ENCODE peak calls at places on chromosomes 13 and 19, in four cellular contexts. One of them, this sample, is unnamed.

GRCh38 chr13:40668335-40668734 is 1.9 kb upstream of the FOXO1 start:
- DNase-seq in cardiac fibroblast: no peak
- DNase-seq in progenitor cell of endocrine pancreas: no peak
- DNase-seq in MM.1S: peak
- DNase-seq in this sample: peak

GRCh38 chr19:30854207-30854606 is 482.0 kb downstream of the ZNF536 start:
- DNase-seq in cardiac fibroblast: no peak
- DNase-seq in progenitor cell of endocrine pancreas: no peak
- DNase-seq in MM.1S: no peak
- DNase-seq in this sample: no peak

GRCh38 chr19:47768604-47769003 is 9.9 kb upstream of the SELENOW start:
- DNase-seq in cardiac fibroblast: no peak
- DNase-seq in progenitor cell of endocrine pancreas: no peak
- DNase-seq in MM.1S: no peak
- DNase-seq in this sample: no peak

GRCh38 chr19:35774274-35775045 is 904 bp upstream of the ARHGAP33 start:
- DNase-seq in cardiac fibroblast: no peak
- DNase-seq in progenitor cell of endocrine pancreas: no peak
- DNase-seq in MM.1S: no peak
- DNase-seq in this sample: no peak

GRCh38 chr19:13252569-13253335 is 102.5 kb downstream of the IER2 start:
- DNase-seq in cardiac fibroblast: no peak
- DNase-seq in progenitor cell of endocrine pancreas: no peak
- DNase-seq in MM.1S: no peak
- DNase-seq in this sample: no peak

GRCh38 chr13:85661639-85662038 is 137.6 kb downstream of the SLITRK6 start:
- DNase-seq in cardiac fibroblast: peak
- DNase-seq in progenitor cell of endocrine pancreas: no peak
- DNase-seq in MM.1S: no peak
- DNase-seq in this sample: no peak

GRCh38 chr13:81017525-81018152 is 676.7 kb upstream of the SPRY2 start:
- DNase-seq in cardiac fibroblast: peak
- DNase-seq in progenitor cell of endocrine pancreas: no peak
- DNase-seq in MM.1S: peak
- DNase-seq in this sample: no peak

GRCh38 chr19:984165-984967 is at the start of gene WDR18:
- DNase-seq in cardiac fibroblast: peak
- DNase-seq in progenitor cell of endocrine pancreas: peak
- DNase-seq in MM.1S: peak
- DNase-seq in this sample: peak

DNA sequence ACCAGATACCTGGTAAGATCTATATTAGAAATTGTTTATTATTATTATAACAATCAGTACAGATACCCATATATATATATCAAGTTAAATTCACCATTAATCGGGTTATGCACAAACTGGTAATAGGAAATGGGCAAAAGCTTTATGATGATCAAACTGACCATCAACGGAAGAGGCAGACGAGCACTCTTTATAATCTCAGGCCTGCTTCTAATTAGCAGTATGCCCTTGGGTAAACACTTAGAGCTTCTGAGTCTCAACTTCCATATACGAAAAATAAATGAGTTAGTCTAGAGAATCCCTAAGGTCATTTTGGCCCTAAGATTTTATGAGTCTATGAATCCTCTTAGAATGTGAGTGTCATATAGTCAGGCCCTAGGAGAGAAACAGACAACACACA is 710.9 kb downstream of the PCDH9 start:
- DNase-seq in cardiac fibroblast: no peak
- DNase-seq in progenitor cell of endocrine pancreas: no peak
- DNase-seq in MM.1S: no peak
- DNase-seq in this sample: no peak
- TF ChIP-seq CTCF in cardiac fibroblast: no peak
- TF ChIP-seq CTCF in progenitor cell of endocrine pancreas: no peak
- TF ChIP-seq CTCF in MM.1S: no peak
- TF ChIP-seq CTCF in this sample: no peak

GRCh38 chr19:11551603-11552235 is 7.3 kb downstream of the ELOF1 start:
- DNase-seq in cardiac fibroblast: no peak
- DNase-seq in progenitor cell of endocrine pancreas: no peak
- DNase-seq in MM.1S: no peak
- DNase-seq in this sample: peak
- TF ChIP-seq CTCF in cardiac fibroblast: peak
- TF ChIP-seq CTCF in progenitor cell of endocrine pancreas: peak
- TF ChIP-seq CTCF in MM.1S: peak
- TF ChIP-seq CTCF in this sample: peak

GRCh38 chr13:24629320-24629719 is 50.9 kb upstream of the ATP12A start:
- DNase-seq in cardiac fibroblast: peak
- DNase-seq in progenitor cell of endocrine pancreas: no peak
- DNase-seq in MM.1S: no peak
- DNase-seq in this sample: no peak
- TF ChIP-seq CTCF in cardiac fibroblast: no peak
- TF ChIP-seq CTCF in progenitor cell of endocrine pancreas: no peak
- TF ChIP-seq CTCF in MM.1S: no peak
- TF ChIP-seq CTCF in this sample: no peak

GRCh38 chr19:23437901-23438300 is 42.6 kb upstream of the ZNF91 start:
- DNase-seq in cardiac fibroblast: no peak
- DNase-seq in progenitor cell of endocrine pancreas: no peak
- DNase-seq in MM.1S: peak
- DNase-seq in this sample: no peak

GRCh38 chr19:23439623-23440022 is 44.4 kb upstream of the ZNF91 start:
- DNase-seq in cardiac fibroblast: no peak
- DNase-seq in progenitor cell of endocrine pancreas: no peak
- DNase-seq in MM.1S: no peak
- DNase-seq in this sample: no peak

GRCh38 chr19:23440791-23441190 is 45.5 kb upstream of the ZNF91 start:
- DNase-seq in cardiac fibroblast: no peak
- DNase-seq in progenitor cell of endocrine pancreas: no peak
- DNase-seq in MM.1S: peak
- DNase-seq in this sample: peak

GRCh38 chr19:23436944-23437343 is 41.7 kb upstream of the ZNF91 start:
- DNase-seq in cardiac fibroblast: no peak
- DNase-seq in progenitor cell of endocrine pancreas: no peak
- DNase-seq in MM.1S: peak
- DNase-seq in this sample: no peak

DNA sequence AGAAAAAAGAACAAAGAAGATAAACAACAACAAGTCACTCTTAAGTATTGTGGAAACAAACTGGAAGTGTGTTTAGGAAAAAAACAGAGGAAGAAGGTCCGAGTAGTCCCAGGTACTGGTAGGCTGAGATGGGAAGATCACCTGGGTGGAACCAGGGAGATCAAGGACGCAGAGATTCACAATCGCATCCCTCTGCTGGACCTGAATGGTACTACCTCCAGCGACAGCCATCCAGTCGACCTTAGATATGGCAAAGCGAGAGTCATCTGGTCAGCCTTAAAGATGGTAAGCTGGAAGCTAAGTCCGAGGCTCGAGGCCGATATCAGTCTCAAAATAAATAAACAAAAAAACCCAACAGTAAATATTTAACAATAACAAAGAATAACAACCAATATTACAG is 44.9 kb upstream of the ZNF91 start:
- DNase-seq in cardiac fibroblast: no peak
- DNase-seq in progenitor cell of endocrine pancreas: no peak
- DNase-seq in MM.1S: no peak
- DNase-seq in this sample: no peak
- TF ChIP-seq CTCF in cardiac fibroblast: peak
- TF ChIP-seq CTCF in progenitor cell of endocrine pancreas: no peak
- TF ChIP-seq CTCF in MM.1S: peak
- TF ChIP-seq CTCF in this sample: no peak

DNA sequence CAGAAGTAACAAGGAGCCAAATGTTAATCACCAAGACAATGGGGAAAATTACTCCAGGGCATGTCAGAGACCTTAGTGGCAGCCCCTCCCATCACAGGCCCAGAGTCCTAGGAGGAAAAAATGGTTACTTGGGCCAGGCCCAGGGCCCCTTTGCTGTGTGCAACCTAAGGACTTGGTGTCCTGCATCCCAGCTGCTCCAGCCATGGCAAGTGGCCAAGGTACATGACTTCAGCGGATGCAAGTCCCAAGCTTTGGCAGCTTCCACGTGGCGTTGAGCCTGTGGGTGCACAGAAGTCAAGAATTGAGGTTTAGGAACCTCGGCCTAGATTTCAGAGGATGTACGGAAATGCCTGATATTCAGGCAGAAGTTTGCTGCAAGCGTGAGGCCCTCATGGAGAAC is 46.7 kb downstream of the OR10H4 start:
- DNase-seq in cardiac fibroblast: no peak
- DNase-seq in progenitor cell of endocrine pancreas: no peak
- DNase-seq in MM.1S: no peak
- DNase-seq in this sample: no peak
- TF ChIP-seq CTCF in cardiac fibroblast: no peak
- TF ChIP-seq CTCF in progenitor cell of endocrine pancreas: no peak
- TF ChIP-seq CTCF in MM.1S: no peak
- TF ChIP-seq CTCF in this sample: no peak

DNA sequence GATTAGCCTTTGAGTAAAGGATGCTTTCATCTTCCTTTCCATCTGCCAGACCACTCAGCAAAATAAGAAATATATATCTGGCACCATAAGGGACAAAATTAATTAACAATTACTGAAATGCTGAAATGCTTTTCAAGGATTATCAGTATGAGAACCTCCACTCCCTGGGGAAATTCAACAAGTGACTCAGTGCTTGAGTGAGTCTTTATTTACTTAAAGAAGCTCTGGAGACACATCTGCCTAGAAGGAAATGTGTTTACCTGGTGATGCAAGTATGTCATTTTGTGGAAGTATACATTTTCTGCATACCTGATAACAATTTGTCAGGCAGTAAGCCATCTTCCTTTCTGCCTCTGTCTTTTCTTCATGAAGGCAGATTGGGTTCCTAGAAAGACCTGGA is 23.4 kb downstream of the ZNF560 start:
- DNase-seq in cardiac fibroblast: no peak
- DNase-seq in progenitor cell of endocrine pancreas: no peak
- DNase-seq in MM.1S: no peak
- DNase-seq in this sample: no peak
- TF ChIP-seq CTCF in cardiac fibroblast: no peak
- TF ChIP-seq CTCF in progenitor cell of endocrine pancreas: no peak
- TF ChIP-seq CTCF in MM.1S: no peak
- TF ChIP-seq CTCF in this sample: no peak

GRCh38 chr13:112931028-112931934 is 37.7 kb upstream of the MCF2L start:
- DNase-seq in cardiac fibroblast: peak
- DNase-seq in progenitor cell of endocrine pancreas: no peak
- DNase-seq in MM.1S: peak
- DNase-seq in this sample: peak
- TF ChIP-seq CTCF in cardiac fibroblast: peak
- TF ChIP-seq CTCF in progenitor cell of endocrine pancreas: peak
- TF ChIP-seq CTCF in MM.1S: peak
- TF ChIP-seq CTCF in this sample: peak

DNA sequence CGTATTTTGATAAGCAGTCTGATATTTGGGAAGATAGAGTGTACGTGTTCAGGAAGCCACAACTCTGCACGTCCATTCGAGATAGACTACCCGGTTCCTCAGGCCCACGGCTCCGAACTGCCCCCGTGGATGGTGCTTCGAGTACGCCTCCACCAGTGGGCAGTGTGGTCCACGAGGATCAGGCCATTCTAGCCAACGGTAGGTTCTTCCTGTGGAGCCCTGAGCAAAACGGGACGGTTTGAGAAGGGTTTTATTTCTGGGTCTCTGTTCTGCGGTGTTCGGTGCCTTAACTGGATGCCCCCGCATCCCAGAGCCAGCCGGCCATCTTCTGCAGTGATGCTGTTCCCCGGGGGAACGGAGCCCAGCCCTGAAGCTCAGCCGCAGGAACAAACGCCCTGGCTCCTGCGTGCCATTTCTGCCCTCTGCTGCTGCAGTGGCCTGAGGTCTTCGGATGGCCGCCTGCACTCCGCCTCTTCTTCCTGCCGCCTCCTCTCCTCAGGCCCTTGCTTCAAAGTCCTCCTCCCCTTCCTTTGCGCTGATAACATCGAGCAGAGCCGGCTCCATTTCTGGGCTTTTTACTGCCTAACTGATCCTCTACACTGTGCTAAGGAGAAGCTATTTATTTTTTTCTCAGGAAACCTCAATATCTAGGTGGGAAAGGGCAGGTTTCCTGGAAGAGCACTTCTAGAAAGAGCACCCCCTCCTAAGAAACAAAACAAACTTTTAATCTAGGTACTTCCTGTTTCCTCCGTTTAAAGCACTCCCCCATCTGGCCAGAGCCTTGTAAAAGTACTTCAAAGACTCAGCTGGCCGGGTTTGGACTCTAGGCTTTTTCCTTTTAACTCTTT is 36.2 kb upstream of the SLC46A3 start:
- DNase-seq in cardiac fibroblast: peak
- DNase-seq in progenitor cell of endocrine pancreas: no peak
- DNase-seq in MM.1S: no peak
- DNase-seq in this sample: no peak
- TF ChIP-seq CTCF in cardiac fibroblast: peak
- TF ChIP-seq CTCF in progenitor cell of endocrine pancreas: no peak
- TF ChIP-seq CTCF in MM.1S: no peak
- TF ChIP-seq CTCF in this sample: no peak